ENCODE peak calls at places on chromosomes 2 and 18, in eight cellular contexts. B is prostate gland, K is GM23338, L is transverse colon, C is upper lobe of left lung, E is HCT116, T is suprapubic skin, F is Panc1. M is an unnamed sample.

GRCh38 chr2:189836644-189837043 is 52.4 kb downstream of the PMS1 start:
- DNase-seq in E (no peak), K (no peak), C (no peak), B (no peak), F (peak; percentile 73), T (no peak), L (no peak), M (no peak)

GRCh38 chr18:13481820-13482640 is 244.3 kb downstream of the FAM210A start:
- DNase-seq in K (no peak), E (no peak), T (no peak), B (no peak), L (peak; percentile 8), F (no peak), C (no peak), M (no peak)

GRCh38 chr18:59006461-59007067 is 133.1 kb upstream of the SEC11C start:
- DNase-seq in T (no peak), E (no peak), F (no peak), B (no peak), L (no peak), K (no peak), C (no peak), M (no peak)

GRCh38 chr2:20573611-20574422 is 77.1 kb downstream of the HS1BP3 start:
- DNase-seq in K (no peak), L (peak; percentile 33), T (no peak), F (no peak), E (no peak), C (no peak), B (peak; percentile 34), M (no peak)

GRCh38 chr2:36731941-36732700 is 35.6 kb downstream of the VIT start:
- DNase-seq in K (no peak), E (no peak), L (no peak), B (no peak), C (no peak), F (no peak), T (no peak), M (no peak)

GRCh38 chr2:73297586-73297985 is 4.2 kb upstream of the EGR4 start:
- DNase-seq in L (no peak), T (no peak), K (peak; percentile 37), F (no peak), E (no peak), B (no peak), C (no peak), M (no peak)

GRCh38 chr2:241730679-241731293 is 3.6 kb upstream of the D2HGDH start:
- DNase-seq in T (no peak), B (no peak), L (no peak), K (no peak), E (no peak), C (no peak), F (no peak), M (no peak)

GRCh38 chr2:144404621-144405312 is 115.2 kb downstream of the ZEB2 start:
- DNase-seq in B (no peak), K (no peak), T (no peak), E (no peak), F (no peak), C (no peak), L (no peak), M (no peak)

GRCh38 chr2:24886640-24887324 is 33.3 kb downstream of the ADCY3 start:
- DNase-seq in B (no peak), F (no peak), L (no peak), T (no peak), K (no peak), C (no peak), E (no peak), M (no peak)

GRCh38 chr2:144162652-144163051 is 357.3 kb downstream of the ZEB2 start:
- DNase-seq in B (peak; percentile 6), L (peak; percentile 25), C (peak; percentile 38), T (no peak), F (no peak), E (peak; percentile 7), K (peak; percentile 77), M (peak; percentile 28)

GRCh38 chr2:128526455-128526976 is 207.8 kb upstream of the HS6ST1 start:
- DNase-seq in B (no peak), K (no peak), T (no peak), E (no peak), C (no peak), L (no peak), F (no peak), M (peak; percentile 8)

GRCh38 chr2:85577386-85578242 is at the start of gene VAMP8:
- DNase-seq in K (peak; percentile 95), B (peak; percentile 94), E (peak; percentile 53), F (no peak), C (peak; percentile 93), L (peak; percentile 91), T (peak; percentile 83), M (peak; percentile 87)

GRCh38 chr18:44823286-44823685 is 142.6 kb downstream of the SETBP1 start:
- DNase-seq in K (no peak), L (no peak), E (no peak), C (no peak), F (no peak), T (no peak), B (no peak), M (no peak)

GRCh38 chr2:171592026-171592555 is 69.8 kb downstream of the CYBRD1 start:
- DNase-seq in F (no peak), K (no peak), C (no peak), B (no peak), E (no peak), T (no peak), L (no peak), M (no peak)

GRCh38 chr2:25541378-25541777 is 132.0 kb downstream of the DTNB start:
- DNase-seq in L (no peak), C (no peak), T (no peak), F (no peak), B (no peak), E (no peak), K (no peak), M (no peak)

DNA sequence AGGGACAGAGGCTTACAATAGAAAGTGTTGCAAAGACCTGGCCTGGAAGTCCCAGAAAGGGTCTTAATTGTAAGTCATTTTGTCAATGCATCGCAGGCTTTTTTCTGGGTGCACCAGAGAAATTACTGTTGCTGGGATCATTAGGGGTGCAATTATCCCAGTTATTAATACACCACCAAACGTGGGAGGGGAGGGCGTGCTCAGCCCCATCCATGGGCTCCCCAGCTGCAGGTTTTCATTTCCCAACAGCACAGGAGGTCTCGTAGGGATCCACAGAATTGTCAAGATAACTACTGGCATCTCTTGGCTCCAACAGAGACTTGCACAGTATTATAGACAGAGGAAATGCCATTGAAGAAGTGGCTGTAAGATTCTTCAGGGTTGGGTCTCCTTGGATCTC is 69.6 kb upstream of the FZD7 start:
- DNase-seq in L (no peak), B (no peak), K (no peak), F (no peak), C (no peak), T (no peak), E (no peak), M (no peak)
- H3K4me1 ChIP-seq in L (no peaks in the 10 kb centered on the region), B (no peaks in the 10 kb centered on the region), K (peaks cover 13% of the 10 kb centered on the region), F (no peaks in the 10 kb centered on the region), C (no peaks in the 10 kb centered on the region), T (peaks cover 14% of the 10 kb centered on the region), E (no peaks in the 10 kb centered on the region), M (no peaks in the 10 kb centered on the region)

GRCh38 chr2:28355521-28356094 is 37.0 kb upstream of the FOSL2 start:
- DNase-seq in C (peak; percentile 47), K (no peak), F (no peak), L (no peak), E (no peak), T (peak; percentile 85), B (no peak), M (peak; percentile 92)
- TF ChIP-seq POLR2AphosphoS5 in C (no peak), K (no peak), F (no peak), L (no peak), E (no peak), T (no peak), B (no peak), M (no peak)

DNA sequence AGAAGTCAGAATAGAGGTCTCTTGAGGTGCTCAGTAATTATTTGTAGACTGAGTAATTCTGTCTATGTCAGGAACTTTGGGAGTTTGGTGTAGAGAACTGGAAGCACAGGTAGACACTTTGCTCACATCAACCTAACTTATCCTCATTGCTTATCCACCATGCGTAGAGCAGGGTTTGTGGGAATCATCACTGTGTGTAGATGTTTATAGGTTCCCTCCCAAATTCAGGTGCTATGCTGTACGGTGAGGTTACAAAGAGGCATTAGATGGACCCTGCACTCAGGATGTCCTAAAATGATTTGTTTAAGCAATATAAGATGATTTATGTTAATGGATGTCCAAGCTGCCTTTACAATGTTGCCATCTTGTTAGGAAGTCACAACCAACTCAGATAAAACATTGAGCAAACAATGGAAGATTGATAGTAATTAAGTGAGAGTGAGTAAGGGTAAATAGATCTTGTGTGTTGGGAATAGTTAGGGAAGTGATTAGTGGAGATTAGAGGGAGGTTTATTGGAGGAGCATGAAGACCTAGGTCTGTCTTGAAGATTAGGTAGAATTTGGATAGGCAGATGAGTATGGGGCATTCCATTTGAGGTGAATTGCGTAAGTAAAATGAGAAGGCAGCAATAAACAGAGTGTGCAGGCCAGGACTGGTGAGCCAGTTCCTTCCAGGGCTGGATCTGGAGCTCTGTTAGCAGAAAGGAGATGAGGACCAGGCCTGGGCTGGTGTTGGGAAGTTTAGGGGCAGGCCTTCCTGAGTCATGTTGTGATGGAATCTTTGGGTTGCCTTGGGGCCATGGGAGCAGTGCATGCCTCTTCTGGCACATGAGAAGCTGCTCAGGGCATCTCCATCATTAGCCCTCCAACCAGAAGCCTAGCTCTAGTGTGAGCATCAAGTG is 12.1 kb downstream of the EPAS1 start:
- DNase-seq in F (no peak), T (no peak), E (no peak), K (no peak), L (no peak), B (no peak), C (no peak), M (no peak)
- H3K4me1 ChIP-seq in F (peaks cover 90% of the 10 kb centered on the region), T (peaks cover 91% of the 10 kb centered on the region), E (peaks cover 46% of the 10 kb centered on the region), K (peaks cover 25% of the 10 kb centered on the region), L (peaks cover 73% of the 10 kb centered on the region), B (peaks cover 16% of the 10 kb centered on the region), C (peaks cover 94% of the 10 kb centered on the region), M (peaks cover 64% of the 10 kb centered on the region)

GRCh38 chr2:63723709-63724108 is 118.0 kb upstream of the UGP2 start:
- DNase-seq in K (no peak), T (no peak), E (no peak), C (no peak), F (no peak), B (no peak), L (no peak), M (no peak)
- TF ChIP-seq POLR2AphosphoS5 in K (no peak), T (no peak), E (no peak), C (no peak), F (no peak), B (no peak), L (no peak), M (no peak)

DNA sequence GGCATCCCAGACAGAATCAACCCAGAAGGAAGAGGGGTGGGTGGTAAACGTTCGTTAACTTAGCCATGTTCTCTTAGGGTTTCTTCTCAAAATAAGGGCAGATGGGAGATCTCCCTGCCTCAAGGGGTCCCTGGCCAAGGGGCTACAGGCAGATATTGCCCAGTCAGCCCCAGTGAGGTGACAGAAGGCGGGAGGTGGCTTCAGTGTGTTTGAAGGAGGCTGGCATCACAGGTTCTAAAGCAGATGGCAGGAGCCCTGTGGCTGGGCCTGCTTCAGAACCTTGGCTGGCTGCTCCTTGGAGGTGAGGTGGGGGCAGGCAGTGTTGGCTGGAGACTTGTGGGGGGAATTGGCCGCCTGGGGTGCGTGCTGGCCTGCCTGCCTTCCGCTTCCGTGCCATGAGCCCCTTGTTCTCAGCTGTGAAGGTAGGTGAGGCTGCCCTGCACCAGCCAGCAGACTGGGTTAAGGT is 23.5 kb downstream of the HPCAL1 start:
- DNase-seq in C (no peak), K (no peak), B (no peak), F (no peak), T (no peak), E (no peak), L (no peak), M (no peak)
- H3K4me1 ChIP-seq in C (peaks cover 58% of the 10 kb centered on the region), K (peaks cover 24% of the 10 kb centered on the region), B (no peaks in the 10 kb centered on the region), F (peaks cover 79% of the 10 kb centered on the region), T (peaks cover 26% of the 10 kb centered on the region), E (peaks cover 27% of the 10 kb centered on the region), L (peaks cover 60% of the 10 kb centered on the region), M (peaks cover 67% of the 10 kb centered on the region)